ENCODE peak calls at places on chromosomes 12 and 14, in four cellular contexts. One of them, this sample, is unnamed.

GRCh38 chr12:89364058-89364457 is 11.8 kb upstream of the DUSP6 start:
- DNase-seq in H9: no peak
- DNase-seq in lung: no peak
- DNase-seq in ascending aorta: no peak
- DNase-seq in this sample: no peak

GRCh38 chr14:87503711-87504110 is 489.3 kb downstream of the GALC start:
- DNase-seq in lung: no peak
- DNase-seq in ascending aorta: no peak
- DNase-seq in H9: no peak
- DNase-seq in this sample: no peak

GRCh38 chr12:60863421-60863820 is 1267.6 kb downstream of the SLC16A7 start:
- DNase-seq in H9: no peak
- DNase-seq in lung: no peak
- DNase-seq in ascending aorta: no peak
- DNase-seq in this sample: no peak

GRCh38 chr12:123787466-123787865 is 25.4 kb downstream of the DNAH10 start:
- DNase-seq in ascending aorta: no peak
- DNase-seq in H9: no peak
- DNase-seq in lung: no peak
- DNase-seq in this sample: no peak

GRCh38 chr14:69036757-69037506 is 57.8 kb upstream of the ACTN1 start:
- DNase-seq in lung: no peak
- DNase-seq in ascending aorta: no peak
- DNase-seq in H9: no peak
- DNase-seq in this sample: no peak

GRCh38 chr14:51950007-51950406 is 39.3 kb upstream of the RTRAF start:
- DNase-seq in lung: no peak
- DNase-seq in ascending aorta: no peak
- DNase-seq in H9: no peak
- DNase-seq in this sample: no peak

GRCh38 chr12:94379479-94380113 is 80.1 kb downstream of the CEP83 start:
- DNase-seq in H9: no peak
- DNase-seq in lung: no peak
- DNase-seq in ascending aorta: no peak
- DNase-seq in this sample: no peak

GRCh38 chr14:80491131-80491530 is 279.8 kb upstream of the DIO2 start:
- DNase-seq in lung: no peak
- DNase-seq in ascending aorta: no peak
- DNase-seq in H9: peak; percentile 55
- DNase-seq in this sample: peak; percentile 5

GRCh38 chr14:64786296-64787149 is 82.3 kb downstream of the PLEKHG3 start:
- DNase-seq in H9: no peak
- DNase-seq in lung: no peak
- DNase-seq in ascending aorta: no peak
- DNase-seq in this sample: no peak

GRCh38 chr12:47828008-47828966 is 8.6 kb upstream of the HDAC7 start:
- DNase-seq in ascending aorta: no peak
- DNase-seq in H9: no peak
- DNase-seq in lung: no peak
- DNase-seq in this sample: no peak

GRCh38 chr14:69632154-69632553 is 20.8 kb downstream of the SUSD6 start:
- DNase-seq in H9: no peak
- DNase-seq in lung: no peak
- DNase-seq in ascending aorta: no peak
- DNase-seq in this sample: no peak

GRCh38 chr12:127284870-127285431 is 982.0 kb upstream of the TMEM132C start:
- DNase-seq in H9: no peak
- DNase-seq in ascending aorta: no peak
- DNase-seq in lung: no peak
- DNase-seq in this sample: no peak

GRCh38 chr12:123890536-123890902 is 82.1 kb downstream of the CCDC92 start:
- DNase-seq in H9: no peak
- DNase-seq in lung: no peak
- DNase-seq in ascending aorta: no peak
- DNase-seq in this sample: no peak

GRCh38 chr12:98002887-98003493 is 512.4 kb upstream of the TMPO start:
- DNase-seq in H9: peak; percentile 73
- DNase-seq in lung: peak; percentile 38
- DNase-seq in ascending aorta: no peak
- DNase-seq in this sample: peak; percentile 60

GRCh38 chr14:59333668-59334067 is 131.5 kb downstream of the GPR135 start:
- DNase-seq in H9: no peak
- DNase-seq in lung: peak; percentile 46
- DNase-seq in ascending aorta: no peak
- DNase-seq in this sample: no peak

GRCh38 chr12:117854339-117855012 is 114.3 kb downstream of the KSR2 start:
- DNase-seq in H9: peak; percentile 91
- DNase-seq in ascending aorta: no peak
- DNase-seq in lung: peak; percentile 37
- DNase-seq in this sample: peak; percentile 64

GRCh38 chr12:4932576-4932975 is 22.9 kb downstream of the KCNA1 start:
- DNase-seq in H9: no peak
- DNase-seq in lung: no peak
- DNase-seq in ascending aorta: no peak
- DNase-seq in this sample: no peak

GRCh38 chr14:83172363-83172762 is 1638.7 kb upstream of the SEL1L start:
- DNase-seq in ascending aorta: no peak
- DNase-seq in lung: no peak
- DNase-seq in H9: no peak
- DNase-seq in this sample: no peak

GRCh38 chr14:50312734-50313054 is 570 bp downstream of the DMAC2L start:
- DNase-seq in lung: no peak
- DNase-seq in H9: no peak
- DNase-seq in ascending aorta: no peak
- DNase-seq in this sample: peak; percentile 65

DNA sequence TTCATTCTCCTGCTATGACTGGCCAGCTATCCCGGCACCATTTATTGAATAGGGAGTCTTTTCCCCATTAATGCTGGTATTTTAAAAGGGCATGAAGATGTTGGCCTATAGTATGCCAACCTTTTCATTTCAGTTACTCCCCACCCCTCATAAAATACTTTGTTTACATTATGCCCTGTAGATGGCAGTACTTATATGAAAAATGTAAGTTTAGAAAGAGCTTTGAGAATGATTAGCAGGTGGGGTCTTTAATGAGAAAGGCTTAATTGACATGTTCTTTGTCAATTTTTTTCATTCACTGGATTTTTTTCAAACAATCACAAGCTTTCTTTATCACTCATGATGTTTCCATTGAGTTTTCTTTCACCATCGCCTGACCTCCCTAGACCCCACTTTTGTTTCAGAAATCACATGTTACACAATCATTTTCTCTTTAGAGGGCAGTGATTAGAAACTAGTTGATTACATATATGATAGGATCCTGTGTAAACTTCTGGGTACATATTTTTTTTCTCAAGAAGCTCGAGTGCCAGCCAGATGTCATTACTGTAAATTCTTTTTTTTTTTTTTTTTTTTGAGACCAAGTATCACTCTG is 62.6 kb upstream of the PSMA6 start:
- DNase-seq in ascending aorta: no peak
- DNase-seq in H9: no peak
- DNase-seq in lung: no peak
- DNase-seq in this sample: no peak
- TF ChIP-seq CTCF in ascending aorta: no peak
- TF ChIP-seq CTCF in H9: peak; percentile 46
- TF ChIP-seq CTCF in lung: no peak
- TF ChIP-seq CTCF in this sample: peak; percentile 65

DNA sequence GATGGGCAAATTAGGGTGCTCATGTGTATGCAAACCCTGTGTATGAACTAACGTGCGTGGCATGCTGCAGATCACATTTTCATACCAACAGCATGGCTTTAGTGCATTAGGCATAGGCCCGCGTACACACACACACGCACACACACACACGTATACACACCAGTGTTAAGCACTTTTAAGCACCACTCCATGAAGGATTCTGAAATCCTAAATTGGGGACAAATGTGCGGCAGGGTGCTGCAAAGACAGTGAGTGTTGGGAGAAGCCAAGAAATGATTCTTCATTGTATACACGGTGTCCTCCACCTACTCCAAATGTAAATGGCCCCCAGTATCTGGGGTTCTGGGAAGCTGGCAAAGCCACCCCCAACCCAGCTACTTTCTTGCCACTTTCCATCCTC is 99.7 kb upstream of the MAP1LC3B2 start:
- DNase-seq in ascending aorta: no peak
- DNase-seq in lung: no peak
- DNase-seq in H9: no peak
- DNase-seq in this sample: no peak
- TF ChIP-seq CTCF in ascending aorta: no peak
- TF ChIP-seq CTCF in lung: no peak
- TF ChIP-seq CTCF in H9: no peak
- TF ChIP-seq CTCF in this sample: no peak

GRCh38 chr12:30795660-30796507 is 41.1 kb upstream of the CAPRIN2 start:
- DNase-seq in H9: peak; percentile 89
- DNase-seq in lung: peak; percentile 48
- DNase-seq in ascending aorta: no peak
- DNase-seq in this sample: peak; percentile 88
- TF ChIP-seq CTCF in H9: peak; percentile 35
- TF ChIP-seq CTCF in lung: no peak
- TF ChIP-seq CTCF in ascending aorta: no peak
- TF ChIP-seq CTCF in this sample: no peak

GRCh38 chr12:32131666-32132065 is 25.0 kb downstream of the BICD1 start:
- DNase-seq in H9: no peak
- DNase-seq in ascending aorta: no peak
- DNase-seq in lung: no peak
- DNase-seq in this sample: no peak

GRCh38 chr12:32135967-32136366 is 29.3 kb downstream of the BICD1 start:
- DNase-seq in H9: no peak
- DNase-seq in ascending aorta: no peak
- DNase-seq in lung: no peak
- DNase-seq in this sample: no peak

GRCh38 chr12:32136404-32136803 is 29.8 kb downstream of the BICD1 start:
- DNase-seq in ascending aorta: no peak
- DNase-seq in H9: no peak
- DNase-seq in lung: no peak
- DNase-seq in this sample: no peak

GRCh38 chr12:32139064-32139421 is 32.4 kb downstream of the BICD1 start:
- DNase-seq in ascending aorta: no peak
- DNase-seq in lung: no peak
- DNase-seq in H9: no peak
- DNase-seq in this sample: peak; percentile 82

GRCh38 chr12:32134144-32134888 is 27.7 kb downstream of the BICD1 start:
- DNase-seq in ascending aorta: no peak
- DNase-seq in H9: no peak
- DNase-seq in lung: no peak
- DNase-seq in this sample: peak; percentile 89
- TF ChIP-seq CTCF in ascending aorta: no peak
- TF ChIP-seq CTCF in H9: peak; percentile 36
- TF ChIP-seq CTCF in lung: no peak
- TF ChIP-seq CTCF in this sample: peak; percentile 46

GRCh38 chr12:52977195-52977594 is 28.3 kb downstream of the KRT18 start:
- DNase-seq in ascending aorta: no peak
- DNase-seq in lung: no peak
- DNase-seq in H9: no peak
- DNase-seq in this sample: no peak

GRCh38 chr12:52971701-52972329 is 22.9 kb downstream of the KRT18 start:
- DNase-seq in H9: peak; percentile 79
- DNase-seq in lung: no peak
- DNase-seq in ascending aorta: no peak
- DNase-seq in this sample: no peak

GRCh38 chr12:52976574-52977071 is 27.7 kb downstream of the KRT18 start:
- DNase-seq in H9: no peak
- DNase-seq in ascending aorta: no peak
- DNase-seq in lung: no peak
- DNase-seq in this sample: no peak

GRCh38 chr12:52975204-52975603 is 26.3 kb downstream of the KRT18 start:
- DNase-seq in lung: no peak
- DNase-seq in H9: no peak
- DNase-seq in ascending aorta: no peak
- DNase-seq in this sample: no peak

GRCh38 chr12:52975820-52976573 is 27.1 kb downstream of the KRT18 start:
- DNase-seq in lung: no peak
- DNase-seq in ascending aorta: no peak
- DNase-seq in H9: peak; percentile 86
- DNase-seq in this sample: no peak
- TF ChIP-seq CTCF in lung: no peak
- TF ChIP-seq CTCF in ascending aorta: no peak
- TF ChIP-seq CTCF in H9: peak; percentile 71
- TF ChIP-seq CTCF in this sample: no peak

DNA sequence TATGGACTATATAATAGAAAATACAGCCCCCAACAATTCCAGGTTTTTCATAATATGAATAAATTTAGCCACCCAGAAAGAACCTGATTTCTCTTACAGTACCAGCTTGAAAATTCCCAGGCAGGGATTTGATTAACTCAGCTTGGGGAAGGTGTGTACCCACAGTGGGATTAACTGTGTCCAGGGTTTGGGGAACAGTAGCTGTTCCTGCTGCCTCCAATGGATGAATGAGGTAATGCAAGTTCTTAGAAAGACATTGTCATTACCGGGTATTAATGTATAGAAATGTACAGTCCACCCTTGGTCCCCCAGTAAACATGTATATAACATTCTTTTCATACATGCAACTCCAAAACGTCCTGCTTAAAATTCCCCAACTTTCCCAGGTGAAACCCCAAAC is 115.6 kb downstream of the LRIG3 start:
- DNase-seq in ascending aorta: no peak
- DNase-seq in H9: no peak
- DNase-seq in lung: no peak
- DNase-seq in this sample: no peak
- TF ChIP-seq CTCF in ascending aorta: no peak
- TF ChIP-seq CTCF in H9: peak; percentile 62
- TF ChIP-seq CTCF in lung: no peak
- TF ChIP-seq CTCF in this sample: peak; percentile 38